ENCODE peak calls at places on chromosome 11, in nine cellular contexts. Q is HTR-8/SVneo; E is GM03348; C is nephron progenitor cell; R is stimulated activated effector memory CD8-positive, alpha-beta T cell treated with anti-CD3 and anti-CD28 coated beads, Interleukin-12 subunit alpha, Interleukin-12 subunit beta, amount 100 ng/mL, for 72 hours; V is HAP-1; X is iris pigment epithelial cell; G is posterior vena cava; Z is kidney tubule cell. L is an unnamed sample.

GRCh38 chr11:69958308-69958707 is 119.8 kb upstream of the ANO1 start:
- DNase-seq in Q (no peak), E (no peak), C (no peak), R (no peak), V (no peak), X (peak), G (no peak), Z (no peak), L (peak)

GRCh38 chr11:74538680-74539079 is 45.2 kb upstream of the LIPT2 start:
- DNase-seq in Q (no peak), E (no peak), C (no peak), R (no peak), V (no peak), X (no peak), G (no peak), Z (no peak), L (no peak)

GRCh38 chr11:35590412-35590811 is 27.8 kb upstream of the FJX1 start:
- DNase-seq in Q (no peak), E (peak), C (no peak), R (no peak), V (no peak), X (no peak), G (no peak), Z (no peak), L (no peak)

GRCh38 chr11:98940913-98941312 is 79.8 kb upstream of the CNTN5 start:
- DNase-seq in Q (peak), E (no peak), C (peak), R (no peak), V (no peak), X (no peak), G (no peak), Z (no peak), L (no peak)

GRCh38 chr11:3723014-3723708 is 52.0 kb upstream of the CHRNA10 start:
- DNase-seq in Q (peak), E (peak), C (no peak), R (no peak), V (no peak), X (peak), G (no peak), Z (peak), L (peak)

GRCh38 chr11:84817998-84818397 is 809.1 kb downstream of the DLG2 start:
- DNase-seq in Q (peak), E (peak), C (no peak), R (no peak), V (no peak), X (peak), G (no peak), Z (peak), L (peak)

GRCh38 chr11:106391771-106392412 is 314.4 kb downstream of the AASDHPPT start:
- DNase-seq in Q (no peak), E (peak), C (no peak), R (no peak), V (no peak), X (peak), G (no peak), Z (peak), L (peak)

GRCh38 chr11:109796253-109796652 is 296.9 kb upstream of the ZC3H12C start:
- DNase-seq in Q (no peak), E (no peak), C (no peak), R (no peak), V (no peak), X (no peak), G (no peak), Z (no peak), L (no peak)

GRCh38 chr11:78802058-78802633 is 227.5 kb upstream of the NARS2 start:
- DNase-seq in Q (no peak), E (peak), C (no peak), R (no peak), V (no peak), X (peak), G (no peak), Z (peak), L (peak)

GRCh38 chr11:86952933-86953637 is 2.1 kb downstream of the FZD4 start:
- DNase-seq in Q (no peak), E (peak), C (no peak), R (no peak), V (peak), X (peak), G (no peak), Z (no peak), L (peak)

GRCh38 chr11:84720706-84721402 is 906.3 kb downstream of the DLG2 start:
- DNase-seq in Q (no peak), E (peak), C (peak), R (no peak), V (peak), X (no peak), G (peak), Z (no peak), L (peak)

GRCh38 chr11:71212871-71213559 is 39.4 kb downstream of the SHANK2 start:
- DNase-seq in Q (no peak), E (peak), C (no peak), R (no peak), V (no peak), X (no peak), G (peak), Z (no peak), L (peak)

GRCh38 chr11:13955971-13956421 is 6.5 kb upstream of the SPON1 start:
- DNase-seq in Q (peak), E (peak), C (peak), R (peak), V (peak), X (peak), G (no peak), Z (peak), L (peak)

GRCh38 chr11:67371549-67372231 is 1.7 kb downstream of the CLCF1 start:
- DNase-seq in Q (peak), E (peak), C (peak), R (peak), V (peak), X (peak), G (no peak), Z (peak), L (peak)

GRCh38 chr11:126578021-126578420 is 222.5 kb downstream of the ST3GAL4 start:
- DNase-seq in Q (no peak), E (no peak), C (no peak), R (no peak), V (no peak), X (no peak), G (no peak), Z (no peak), L (no peak)

GRCh38 chr11:37788141-37788877 is 1190.3 kb upstream of the RAG2 start:
- DNase-seq in Q (no peak), E (no peak), C (no peak), R (no peak), V (no peak), X (peak), G (no peak), Z (peak), L (peak)

GRCh38 chr11:62883677-62884076 is 3.0 kb downstream of the SLC3A2 start:
- DNase-seq in Q (no peak), E (peak), C (no peak), R (no peak), V (peak), X (no peak), G (no peak), Z (no peak), L (no peak)

GRCh38 chr11:67413266-67413797 is 2.1 kb upstream of the CARNS1 start:
- DNase-seq in Q (no peak), E (no peak), C (no peak), R (no peak), V (no peak), X (no peak), G (no peak), Z (no peak), L (no peak)

GRCh38 chr11:19345848-19346681 is 105.3 kb upstream of the E2F8 start:
- DNase-seq in Q (no peak), E (peak), C (peak), R (no peak), V (peak), X (peak), G (peak), Z (no peak), L (peak)

GRCh38 chr11:107018274-107018901 is at the start of gene GUCY1A2:
- DNase-seq in Q (no peak), E (peak), C (peak), R (no peak), V (peak), X (no peak), G (peak), Z (no peak), L (peak)

GRCh38 chr11:8937659-8938058 is 4.9 kb upstream of the C11orf16 start:
- DNase-seq in Q (no peak), E (no peak), C (no peak), R (no peak), V (no peak), X (no peak), G (no peak), Z (no peak), L (no peak)

GRCh38 chr11:70206977-70207376 is 3.9 kb downstream of the FADD start:
- DNase-seq in Q (no peak), E (no peak), C (no peak), R (no peak), V (no peak), X (no peak), G (no peak), Z (no peak), L (no peak)

GRCh38 chr11:16987205-16987568 is 27.0 kb downstream of the PLEKHA7 start:
- DNase-seq in Q (no peak), E (no peak), C (peak), R (no peak), V (peak), X (no peak), G (no peak), Z (peak), L (no peak)